ENCODE peak calls at places on chromosome 5, in five cellular contexts. One of them, this sample, is unnamed.

GRCh38 chr5:172164773-172165212 is 23.2 kb downstream of the STK10 start:
- DNase-seq in nephron progenitor cell: no peak
- DNase-seq in AG08395: no peak
- DNase-seq in fibroblast of pulmonary artery: peak; percentile 70
- DNase-seq in HT-29: no peak
- DNase-seq in this sample: no peak

GRCh38 chr5:74382864-74383618 is 257.5 kb downstream of the ENC1 start:
- DNase-seq in nephron progenitor cell: peak; percentile 15
- DNase-seq in AG08395: peak; percentile 66
- DNase-seq in fibroblast of pulmonary artery: peak; percentile 83
- DNase-seq in HT-29: no peak
- DNase-seq in this sample: no peak

GRCh38 chr5:68528877-68529276 is 313.3 kb downstream of the PIK3R1 start:
- DNase-seq in nephron progenitor cell: no peak
- DNase-seq in AG08395: no peak
- DNase-seq in fibroblast of pulmonary artery: no peak
- DNase-seq in HT-29: no peak
- DNase-seq in this sample: peak; percentile 84

GRCh38 chr5:74632947-74633356 is 7.6 kb downstream of the ENC1 start:
- DNase-seq in nephron progenitor cell: no peak
- DNase-seq in AG08395: no peak
- DNase-seq in fibroblast of pulmonary artery: peak; percentile 74
- DNase-seq in HT-29: peak; percentile 77
- DNase-seq in this sample: no peak

GRCh38 chr5:1962619-1963355 is 80.1 kb upstream of the IRX4 start:
- DNase-seq in nephron progenitor cell: no peak
- DNase-seq in AG08395: no peak
- DNase-seq in fibroblast of pulmonary artery: no peak
- DNase-seq in HT-29: no peak
- DNase-seq in this sample: no peak

GRCh38 chr5:170479484-170479883 is 24.3 kb upstream of the KCNIP1 start:
- DNase-seq in nephron progenitor cell: no peak
- DNase-seq in AG08395: no peak
- DNase-seq in fibroblast of pulmonary artery: no peak
- DNase-seq in HT-29: peak; percentile 60
- DNase-seq in this sample: no peak

GRCh38 chr5:33601881-33602280 is 161.1 kb downstream of the TARS1 start:
- DNase-seq in nephron progenitor cell: no peak
- DNase-seq in AG08395: no peak
- DNase-seq in fibroblast of pulmonary artery: no peak
- DNase-seq in HT-29: no peak
- DNase-seq in this sample: no peak

GRCh38 chr5:119339965-119340364 is 15.9 kb upstream of the TNFAIP8 start:
- DNase-seq in nephron progenitor cell: no peak
- DNase-seq in AG08395: no peak
- DNase-seq in fibroblast of pulmonary artery: no peak
- DNase-seq in HT-29: no peak
- DNase-seq in this sample: no peak

GRCh38 chr5:76582252-76583162 is 40.7 kb downstream of the F2RL2 start:
- DNase-seq in nephron progenitor cell: no peak
- DNase-seq in AG08395: no peak
- DNase-seq in fibroblast of pulmonary artery: peak; percentile 39
- DNase-seq in HT-29: no peak
- DNase-seq in this sample: no peak

GRCh38 chr5:146947181-146947941 is 68.8 kb upstream of the PPP2R2B start:
- DNase-seq in nephron progenitor cell: no peak
- DNase-seq in AG08395: no peak
- DNase-seq in fibroblast of pulmonary artery: peak; percentile 12
- DNase-seq in HT-29: peak; percentile 32
- DNase-seq in this sample: peak; percentile 21

GRCh38 chr5:91341159-91341558 is 42.0 kb downstream of the ARRDC3 start:
- DNase-seq in nephron progenitor cell: no peak
- DNase-seq in AG08395: no peak
- DNase-seq in fibroblast of pulmonary artery: no peak
- DNase-seq in HT-29: no peak
- DNase-seq in this sample: no peak

GRCh38 chr5:35138232-35138631 is 90.5 kb upstream of the AGXT2 start:
- DNase-seq in nephron progenitor cell: no peak
- DNase-seq in AG08395: peak; percentile 65
- DNase-seq in fibroblast of pulmonary artery: peak; percentile 31
- DNase-seq in HT-29: no peak
- DNase-seq in this sample: no peak

GRCh38 chr5:1385395-1386273 is 40.7 kb upstream of the CLPTM1L start:
- DNase-seq in nephron progenitor cell: peak; percentile 87
- DNase-seq in AG08395: peak; percentile 87
- DNase-seq in fibroblast of pulmonary artery: peak; percentile 45
- DNase-seq in HT-29: peak; percentile 88
- DNase-seq in this sample: peak; percentile 94

GRCh38 chr5:21152611-21153010 is 1164.6 kb upstream of the CDH18 start:
- DNase-seq in nephron progenitor cell: no peak
- DNase-seq in AG08395: no peak
- DNase-seq in fibroblast of pulmonary artery: peak; percentile 97
- DNase-seq in HT-29: peak; percentile 66
- DNase-seq in this sample: peak; percentile 89

GRCh38 chr5:143541943-143542797 is 138.7 kb upstream of the NR3C1 start:
- DNase-seq in nephron progenitor cell: no peak
- DNase-seq in AG08395: no peak
- DNase-seq in fibroblast of pulmonary artery: no peak
- DNase-seq in HT-29: no peak
- DNase-seq in this sample: no peak

GRCh38 chr5:104998169-104998568 is 1435.6 kb upstream of the NUDT12 start:
- DNase-seq in nephron progenitor cell: no peak
- DNase-seq in AG08395: no peak
- DNase-seq in fibroblast of pulmonary artery: no peak
- DNase-seq in HT-29: no peak
- DNase-seq in this sample: peak; percentile 13

GRCh38 chr5:148729182-148729581 is 74.9 kb upstream of the HTR4 start:
- DNase-seq in nephron progenitor cell: no peak
- DNase-seq in AG08395: no peak
- DNase-seq in fibroblast of pulmonary artery: no peak
- DNase-seq in HT-29: no peak
- DNase-seq in this sample: no peak

GRCh38 chr5:16178745-16179372 is 732 bp downstream of the MARCHF11 start:
- DNase-seq in nephron progenitor cell: peak; percentile 98
- DNase-seq in AG08395: peak; percentile 63
- DNase-seq in fibroblast of pulmonary artery: peak; percentile 68
- DNase-seq in HT-29: no peak
- DNase-seq in this sample: peak; percentile 59

GRCh38 chr5:56247596-56247995 is 14.5 kb upstream of the ANKRD55 start:
- DNase-seq in nephron progenitor cell: no peak
- DNase-seq in AG08395: peak; percentile 64
- DNase-seq in fibroblast of pulmonary artery: peak; percentile 56
- DNase-seq in HT-29: no peak
- DNase-seq in this sample: no peak

GRCh38 chr5:97936246-97936645 is 753.2 kb upstream of the RIOK2 start:
- DNase-seq in nephron progenitor cell: no peak
- DNase-seq in AG08395: no peak
- DNase-seq in fibroblast of pulmonary artery: no peak
- DNase-seq in HT-29: no peak
- DNase-seq in this sample: no peak

GRCh38 chr5:111574316-111574715 is 62.0 kb upstream of the STARD4 start:
- DNase-seq in nephron progenitor cell: no peak
- DNase-seq in AG08395: peak; percentile 7
- DNase-seq in fibroblast of pulmonary artery: no peak
- DNase-seq in HT-29: no peak
- DNase-seq in this sample: no peak

This sample was measured in SHP77.